ENCODE peak calls at places on chromosome 19, in six cellular contexts. One of them, this sample, is unnamed.

GRCh38 chr19:10318807-10319426 is 3.1 kb upstream of the FDX2 start:
- DNase-seq in neural crest cell: no peak
- DNase-seq in NCI-H524: no peak
- DNase-seq in hepatocyte: no peak
- DNase-seq in B cell: no peak
- DNase-seq in NCI-H1048: no peak
- DNase-seq in this sample: no peak

GRCh38 chr19:53898680-53899341 is 10.3 kb upstream of the CACNG7 start:
- DNase-seq in neural crest cell: no peak
- DNase-seq in NCI-H524: no peak
- DNase-seq in hepatocyte: no peak
- DNase-seq in B cell: no peak
- DNase-seq in NCI-H1048: peak
- DNase-seq in this sample: no peak

GRCh38 chr19:45217193-45217956 is 27.8 kb downstream of the EXOC3L2 start:
- DNase-seq in neural crest cell: no peak
- DNase-seq in NCI-H524: no peak
- DNase-seq in hepatocyte: peak
- DNase-seq in B cell: no peak
- DNase-seq in NCI-H1048: no peak
- DNase-seq in this sample: peak

GRCh38 chr19:29528946-29529645 is 3.3 kb downstream of the VSTM2B start:
- DNase-seq in neural crest cell: no peak
- DNase-seq in NCI-H524: no peak
- DNase-seq in hepatocyte: peak
- DNase-seq in B cell: peak
- DNase-seq in NCI-H1048: no peak
- DNase-seq in this sample: no peak

GRCh38 chr19:18700501-18701249 is 17.2 kb downstream of the CRTC1 start:
- DNase-seq in neural crest cell: peak
- DNase-seq in NCI-H524: peak
- DNase-seq in hepatocyte: peak
- DNase-seq in B cell: peak
- DNase-seq in NCI-H1048: peak
- DNase-seq in this sample: peak

GRCh38 chr19:11486661-11487503 is 6.0 kb upstream of the ELAVL3 start:
- DNase-seq in neural crest cell: no peak
- DNase-seq in NCI-H524: no peak
- DNase-seq in hepatocyte: no peak
- DNase-seq in B cell: peak
- DNase-seq in NCI-H1048: no peak
- DNase-seq in this sample: no peak

GRCh38 chr19:1977116-1977515 is 36.1 kb downstream of the CSNK1G2 start:
- DNase-seq in neural crest cell: no peak
- DNase-seq in NCI-H524: no peak
- DNase-seq in hepatocyte: no peak
- DNase-seq in B cell: no peak
- DNase-seq in NCI-H1048: no peak
- DNase-seq in this sample: no peak

GRCh38 chr19:38557205-38557799 is 60.5 kb downstream of the MAP4K1 start:
- DNase-seq in neural crest cell: no peak
- DNase-seq in NCI-H524: no peak
- DNase-seq in hepatocyte: no peak
- DNase-seq in B cell: no peak
- DNase-seq in NCI-H1048: no peak
- DNase-seq in this sample: no peak

GRCh38 chr19:1855040-1855827 is 7.0 kb upstream of the REXO1 start:
- DNase-seq in neural crest cell: peak
- DNase-seq in NCI-H524: peak
- DNase-seq in hepatocyte: peak
- DNase-seq in B cell: peak
- DNase-seq in NCI-H1048: no peak
- DNase-seq in this sample: peak

GRCh38 chr19:24029941-24030636 is 56.9 kb upstream of the ZNF254 start:
- DNase-seq in neural crest cell: no peak
- DNase-seq in NCI-H524: no peak
- DNase-seq in hepatocyte: no peak
- DNase-seq in B cell: no peak
- DNase-seq in NCI-H1048: no peak
- DNase-seq in this sample: no peak

GRCh38 chr19:5990289-5990797 is 12.4 kb upstream of the RANBP3 start:
- DNase-seq in neural crest cell: peak
- DNase-seq in NCI-H524: no peak
- DNase-seq in hepatocyte: no peak
- DNase-seq in B cell: no peak
- DNase-seq in NCI-H1048: no peak
- DNase-seq in this sample: no peak

GRCh38 chr19:16351133-16351809 is 26.6 kb downstream of the KLF2 start:
- DNase-seq in neural crest cell: no peak
- DNase-seq in NCI-H524: no peak
- DNase-seq in hepatocyte: peak
- DNase-seq in B cell: no peak
- DNase-seq in NCI-H1048: no peak
- DNase-seq in this sample: no peak

GRCh38 chr19:4456566-4456842 is 1.1 kb downstream of the UBXN6 start:
- DNase-seq in neural crest cell: no peak
- DNase-seq in NCI-H524: peak
- DNase-seq in hepatocyte: peak
- DNase-seq in B cell: no peak
- DNase-seq in NCI-H1048: no peak
- DNase-seq in this sample: peak

GRCh38 chr19:33374406-33374703 is 846 bp downstream of the CEBPG start:
- DNase-seq in neural crest cell: no peak
- DNase-seq in NCI-H524: peak
- DNase-seq in hepatocyte: no peak
- DNase-seq in B cell: no peak
- DNase-seq in NCI-H1048: no peak
- DNase-seq in this sample: no peak

This sample was measured in cardiac muscle cell.